ENCODE peak calls at places on chromosome 18, in five cellular contexts. Y, J, Z, X and M are unnamed samples.

GRCh38 chr18:56645415-56646016 is 5.6 kb upstream of the WDR7 start:
- DNase-seq in Y (no peak), J (no peak), Z (no peak), X (no peak), M (no peak)

GRCh38 chr18:31658670-31659573 is 25.5 kb downstream of the B4GALT6 start:
- DNase-seq in Y (peak; percentile 61), J (peak; percentile 60), Z (no peak), X (no peak), M (no peak)

GRCh38 chr18:35163736-35164532 is 76.9 kb upstream of the ZNF397 start:
- DNase-seq in Y (no peak), J (no peak), Z (no peak), X (no peak), M (no peak)

GRCh38 chr18:35029103-35029502 is 12.1 kb upstream of the MAPRE2 start:
- DNase-seq in Y (no peak), J (no peak), Z (no peak), X (peak; percentile 62), M (no peak)

GRCh38 chr18:25229080-25229479 is 122.9 kb downstream of the ZNF521 start:
- DNase-seq in Y (no peak), J (no peak), Z (no peak), X (peak; percentile 41), M (no peak)

GRCh38 chr18:9861933-9862332 is 23.8 kb upstream of the TXNDC2 start:
- DNase-seq in Y (no peak), J (no peak), Z (peak; percentile 11), X (no peak), M (no peak)

GRCh38 chr18:11847811-11848210 is 3.4 kb upstream of the CHMP1B start:
- DNase-seq in Y (no peak), J (no peak), Z (no peak), X (no peak), M (no peak)

GRCh38 chr18:54769526-54770464 is 58.5 kb upstream of the RAB27B start:
- DNase-seq in Y (no peak), J (no peak), Z (no peak), X (peak; percentile 25), M (no peak)

GRCh38 chr18:25365242-25365641 is 13.3 kb upstream of the ZNF521 start:
- DNase-seq in Y (no peak), J (no peak), Z (no peak), X (no peak), M (no peak)

GRCh38 chr18:57737661-57738060 is 65.5 kb downstream of the ATP8B1 start:
- DNase-seq in Y (no peak), J (no peak), Z (no peak), X (peak; percentile 97), M (peak; percentile 98)

GRCh38 chr18:58416704-58417683 is 211.9 kb downstream of the ALPK2 start:
- DNase-seq in Y (no peak), J (no peak), Z (no peak), X (peak; percentile 37), M (no peak)

GRCh38 chr18:59921384-59921891 is 21.6 kb downstream of the PMAIP1 start:
- DNase-seq in Y (no peak), J (no peak), Z (no peak), X (no peak), M (peak; percentile 93)

GRCh38 chr18:3870914-3871313 is 420.9 kb downstream of the TGIF1 start:
- DNase-seq in Y (no peak), J (no peak), Z (no peak), X (no peak), M (no peak)

GRCh38 chr18:27967938-27968803 is 208.8 kb downstream of the CDH2 start:
- DNase-seq in Y (no peak), J (no peak), Z (no peak), X (no peak), M (no peak)

GRCh38 chr18:55586841-55587240 is 1.2 kb downstream of the TCF4 start:
- DNase-seq in Y (peak; percentile 7), J (no peak), Z (no peak), X (peak; percentile 16), M (no peak)

GRCh38 chr18:48766025-48766424 is 184.7 kb downstream of the SMAD7 start:
- DNase-seq in Y (no peak), J (no peak), Z (no peak), X (no peak), M (no peak)

GRCh38 chr18:79106084-79106483 is 36.9 kb downstream of the ATP9B start:
- DNase-seq in Y (no peak), J (no peak), Z (no peak), X (no peak), M (no peak)

GRCh38 chr18:79458917-79459803 is 63.4 kb downstream of the NFATC1 start:
- DNase-seq in Y (no peak), J (no peak), Z (no peak), X (no peak), M (no peak)